ENCODE peak calls at places on chromosomes 4 and X, in six cellular contexts. M, K, D, C, B and I are unnamed samples.

GRCh38 chrX:88325634-88326033 is 421.4 kb upstream of the CPXCR1 start:
- DNase-seq in B (no peak), D (no peak), M (no peak), K (no peak), C (no peak), I (no peak)

GRCh38 chrX:24657671-24658410 is 10.7 kb upstream of the PCYT1B start:
- DNase-seq in K (no peak), B (no peak), M (no peak), D (no peak), C (no peak), I (no peak)

GRCh38 chr4:152565338-152565737 is 29.4 kb upstream of the FBXW7 start:
- DNase-seq in M (no peak), K (no peak), B (no peak), C (no peak), D (no peak), I (no peak)

GRCh38 chr4:105059337-105059736 is 87.3 kb upstream of the TET2 start:
- DNase-seq in D (no peak), B (no peak), M (no peak), C (no peak), K (peak), I (no peak)

GRCh38 chr4:67565284-67565683 is 6.8 kb downstream of the STAP1 start:
- DNase-seq in C (no peak), D (peak), M (no peak), K (peak), B (no peak), I (no peak)

GRCh38 chrX:87961471-87961870 is 443.9 kb downstream of the KLHL4 start:
- DNase-seq in B (no peak), K (no peak), C (no peak), D (no peak), M (no peak), I (no peak)

GRCh38 chr4:146957252-146957651 is 11.6 kb upstream of the TTC29 start:
- DNase-seq in M (peak), K (peak), B (no peak), C (no peak), D (peak), I (peak)

GRCh38 chr4:3250438-3250955 is 1.5 kb downstream of the MSANTD1 start:
- DNase-seq in K (no peak), C (no peak), B (peak), D (no peak), M (no peak), I (no peak)

GRCh38 chrX:22220941-22221340 is 51.8 kb upstream of the CBLL2 start:
- DNase-seq in D (peak), M (peak), B (no peak), K (peak), C (peak), I (no peak)

GRCh38 chr4:88227734-88228133 is 56.6 kb downstream of the PPM1K start:
- DNase-seq in M (no peak), K (no peak), D (no peak), C (no peak), B (no peak), I (no peak)

GRCh38 chrX:11151799-11152591 is 40.9 kb downstream of the HCCS start:
- DNase-seq in B (no peak), K (no peak), D (no peak), C (no peak), M (no peak), I (no peak)

GRCh38 chr4:53012738-53013137 is 150.6 kb downstream of the RASL11B start:
- DNase-seq in D (peak), M (no peak), K (peak), C (no peak), B (no peak), I (no peak)

GRCh38 chr4:42713371-42713770 is 56.5 kb upstream of the ATP8A1 start:
- DNase-seq in B (no peak), K (no peak), M (no peak), C (no peak), D (no peak), I (no peak)

GRCh38 chr4:186948361-186949291 is 225.0 kb upstream of the FAT1 start:
- DNase-seq in M (no peak), C (peak), K (peak), D (peak), B (peak), I (no peak)

GRCh38 chrX:47723689-47724088 is 64.7 kb upstream of the UXT start:
- DNase-seq in D (no peak), B (peak), K (no peak), C (no peak), M (no peak), I (no peak)

GRCh38 chr4:56937262-56937661 is 29.6 kb downstream of the REST start:
- DNase-seq in C (no peak), K (peak), M (peak), B (no peak), D (peak), I (no peak)

GRCh38 chrX:44245730-44246129 is 97.7 kb downstream of the EFHC2 start:
- DNase-seq in D (no peak), K (no peak), M (no peak), C (no peak), B (no peak), I (no peak)

GRCh38 chrX:153303276-153304262 is 18.0 kb downstream of the PNMA6F start:
- DNase-seq in K (no peak), D (no peak), C (no peak), M (no peak), B (no peak), I (no peak)

GRCh38 chrX:1249101-1249887 is 19.3 kb upstream of the CSF2RA start:
- DNase-seq in D (no peak), K (no peak), B (peak), C (no peak), M (peak), I (no peak)

GRCh38 chr4:89751416-89751815 is 85.5 kb downstream of the SNCA start:
- DNase-seq in C (no peak), B (no peak), D (no peak), M (no peak), K (no peak), I (no peak)

GRCh38 chr4:100041646-100042045 is 91.6 kb upstream of the H2AZ1 start:
- DNase-seq in K (no peak), B (no peak), C (no peak), M (no peak), D (peak), I (no peak)

GRCh38 chr4:33996075-33996718 is 2248.1 kb downstream of the ARAP2 start:
- DNase-seq in M (peak), K (peak), C (no peak), B (no peak), D (peak), I (no peak)

GRCh38 chrX:118726887-118727685 is at the start of gene IL13RA1:
- DNase-seq in C (peak), K (peak), M (peak), B (peak), D (peak), I (no peak)

GRCh38 chr4:169064281-169064680 is 54.2 kb upstream of the CBR4 start:
- DNase-seq in C (no peak), K (peak), D (no peak), M (no peak), B (no peak), I (no peak)

GRCh38 chrX:15269618-15270521 is at the start of gene ASB9:
- DNase-seq in K (peak), B (peak), D (peak), M (peak), C (peak), I (peak)

GRCh38 chr4:7198440-7199128 is 6.2 kb downstream of the SORCS2 start:
- DNase-seq in B (no peak), C (no peak), M (no peak), K (no peak), D (no peak), I (no peak)

GRCh38 chr4:98284640-98285046 is 23.5 kb downstream of the RAP1GDS1 start:
- DNase-seq in M (no peak), B (peak), D (peak), K (peak), C (no peak), I (no peak)

GRCh38 chr4:64539234-64539849 is 130.1 kb upstream of the TECRL start:
- DNase-seq in B (peak), C (peak), K (peak), M (peak), D (peak), I (peak)

GRCh38 chr4:64533159-64533558 is 123.9 kb upstream of the TECRL start:
- DNase-seq in B (no peak), C (no peak), D (no peak), K (no peak), M (no peak), I (no peak)

GRCh38 chr4:64533637-64534036 is 124.4 kb upstream of the TECRL start:
- DNase-seq in D (no peak), M (no peak), C (no peak), K (no peak), B (no peak), I (no peak)

GRCh38 chr4:64538219-64538618 is 129.0 kb upstream of the TECRL start:
- DNase-seq in K (no peak), C (no peak), B (peak), M (no peak), D (no peak), I (no peak)
- TF ChIP-seq CTCF in K (no peak), C (no peak), B (peak), M (no peak), D (no peak), I (peak)

GRCh38 chr4:154119317-154119716 is 330.4 kb upstream of the SFRP2 start:
- DNase-seq in B (peak), C (no peak), K (peak), M (no peak), D (no peak), I (no peak)
- TF ChIP-seq CTCF in B (peak), C (no peak), K (peak), M (no peak), D (no peak), I (peak)

GRCh38 chr4:142845293-142846070 is 619 bp downstream of the INPP4B start:
- DNase-seq in B (peak), M (no peak), D (no peak), C (no peak), K (no peak), I (no peak)

GRCh38 chr4:142846729-142847606 is 867 bp upstream of the INPP4B start:
- DNase-seq in K (no peak), B (peak), D (no peak), M (no peak), C (peak), I (no peak)

GRCh38 chr4:142844782-142845181 is 1.3 kb downstream of the INPP4B start:
- DNase-seq in C (no peak), B (no peak), M (no peak), K (no peak), D (no peak), I (no peak)

GRCh38 chr4:142846105-142846728 is at the start of gene INPP4B:
- DNase-seq in K (peak), B (peak), C (no peak), M (no peak), D (peak), I (no peak)

DNA sequence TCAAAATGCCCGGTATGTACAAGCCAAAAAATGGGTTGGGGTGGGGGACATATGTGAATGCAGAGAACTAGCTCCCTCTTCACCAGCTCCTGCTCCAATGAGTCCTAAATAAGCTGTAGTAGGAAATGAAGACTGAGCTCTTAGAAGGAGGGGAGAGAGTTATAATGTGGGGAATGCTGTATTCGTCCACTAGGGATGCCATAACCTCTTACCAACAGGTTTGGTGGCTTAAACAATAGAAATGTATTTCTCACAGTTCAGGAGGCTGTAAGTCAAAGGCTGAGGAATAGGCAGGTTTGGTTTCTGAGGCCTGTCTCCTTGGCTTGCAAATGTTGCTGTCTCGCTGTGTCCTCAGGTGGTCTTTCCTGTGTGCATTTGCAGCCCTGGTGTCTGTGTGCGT is 4.4 kb upstream of the INPP4B start:
- DNase-seq in D (no peak), B (no peak), M (no peak), C (no peak), K (no peak), I (no peak)
- TF ChIP-seq CTCF in D (peak), B (peak), M (peak), C (no peak), K (peak), I (peak)

DNA sequence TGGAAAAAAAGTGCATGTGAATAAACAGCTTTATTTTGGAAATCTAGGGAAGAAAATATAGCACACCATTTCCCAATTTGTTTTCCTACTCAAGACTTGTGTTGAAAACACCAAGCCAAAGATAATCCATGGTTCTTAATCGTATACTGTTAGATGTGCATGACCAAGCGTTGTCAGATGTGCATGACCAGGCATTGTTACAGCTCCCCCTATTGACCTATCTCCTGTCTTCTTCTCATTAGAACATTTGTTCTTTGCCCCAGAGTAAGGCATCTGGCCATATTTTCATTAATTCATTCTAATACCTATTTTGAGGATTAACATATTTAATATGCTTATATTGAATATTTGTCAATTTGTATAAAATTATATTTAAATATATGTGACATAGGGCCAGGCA is 14.4 kb upstream of the VCX start:
- DNase-seq in K (peak), D (no peak), M (no peak), B (no peak), C (no peak), I (no peak)
- TF ChIP-seq CTCF in K (peak), D (no peak), M (no peak), B (no peak), C (no peak), I (peak)

GRCh38 chr4:158812543-158812942 is 43.7 kb downstream of the FNIP2 start:
- DNase-seq in M (no peak), D (no peak), C (no peak), B (no peak), K (no peak), I (no peak)

GRCh38 chr4:158811216-158811540 is 42.4 kb downstream of the FNIP2 start:
- DNase-seq in K (no peak), B (no peak), C (no peak), M (no peak), D (no peak), I (no peak)

GRCh38 chr4:158810487-158811215 is 41.8 kb downstream of the FNIP2 start:
- DNase-seq in C (no peak), K (peak), D (peak), M (peak), B (no peak), I (no peak)

GRCh38 chr4:158812133-158812532 is 43.3 kb downstream of the FNIP2 start:
- DNase-seq in K (no peak), C (no peak), B (no peak), D (no peak), M (no peak), I (no peak)

GRCh38 chr4:158811704-158812103 is 42.9 kb downstream of the FNIP2 start:
- DNase-seq in B (no peak), D (no peak), M (no peak), K (no peak), C (no peak), I (no peak)
- TF ChIP-seq CTCF in B (no peak), D (no peak), M (no peak), K (no peak), C (no peak), I (peak)

DNA sequence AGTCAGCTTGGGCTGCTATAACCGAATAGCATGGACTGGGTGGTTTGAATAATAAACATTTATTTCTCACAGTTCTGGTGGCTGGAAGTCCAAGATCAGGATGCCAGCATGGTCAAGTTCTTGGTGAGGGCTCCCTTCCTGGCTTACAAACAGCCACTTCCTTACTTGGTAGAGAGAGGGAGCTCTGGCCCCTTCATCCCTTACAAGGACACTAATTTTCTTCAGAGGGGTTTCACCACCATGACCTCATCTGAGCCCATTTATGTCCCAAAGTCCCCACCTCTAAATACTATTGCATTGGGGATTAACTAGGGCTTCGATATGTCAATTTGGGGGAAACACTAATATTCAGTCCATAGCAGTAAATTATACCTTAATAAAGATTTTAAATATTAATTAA is 61.8 kb downstream of the CLNK start:
- DNase-seq in C (no peak), D (no peak), M (no peak), K (no peak), B (no peak), I (no peak)
- TF ChIP-seq CTCF in C (no peak), D (peak), M (peak), K (peak), B (no peak), I (peak)

DNA sequence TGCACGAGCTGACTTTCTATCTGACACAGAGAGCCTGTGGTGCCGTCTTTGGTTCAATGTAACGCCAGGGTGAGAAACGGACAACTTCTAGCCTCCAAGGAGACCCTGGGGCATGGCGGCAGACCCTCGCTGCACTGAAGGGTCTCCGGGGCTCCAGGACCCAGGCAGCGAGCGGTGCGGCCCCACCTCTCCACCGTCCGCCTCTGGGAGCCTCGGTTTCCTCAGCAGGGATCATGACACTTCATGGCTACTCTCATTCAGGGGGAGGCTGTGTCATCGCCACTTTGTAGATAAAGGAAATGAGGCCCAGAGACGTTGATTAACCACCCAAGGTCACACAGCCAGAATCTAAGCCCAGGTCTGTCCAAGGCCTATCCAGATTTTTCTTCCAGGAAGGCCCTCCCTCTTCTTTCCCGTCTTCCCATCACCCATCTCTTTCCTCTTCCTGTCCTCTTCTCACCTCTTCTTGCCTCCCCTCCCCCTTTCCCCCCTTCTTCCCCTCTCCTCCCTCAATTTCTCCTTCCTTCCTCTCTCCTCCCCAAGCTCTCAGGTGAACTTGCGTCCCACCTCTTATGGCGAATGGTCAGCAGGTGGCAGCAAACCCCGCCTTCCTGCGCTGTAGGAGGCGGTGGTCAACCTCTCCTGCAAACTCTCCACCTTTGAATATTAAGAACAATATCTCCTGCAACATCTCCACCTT is 69.3 kb upstream of the HMX1 start:
- DNase-seq in B (peak), D (no peak), C (no peak), M (no peak), K (no peak), I (no peak)
- TF ChIP-seq CTCF in B (no peak), D (no peak), C (peak), M (peak), K (no peak), I (peak)